ENCODE peak calls at places on chromosomes 5 and 9, in eight cellular contexts. B is T follicular helper cell, K is endothelial cell, J is NCI-H2081, Q is T-helper 2 cell, S is upper lobe of right lung, V is astrocyte of the spinal cord, W is cardiac septum. Y is an unnamed sample.

GRCh38 chr5:153863941-153864340 is 174.8 kb downstream of the FAM114A2 start:
- DNase-seq in K (no peak), Q (no peak), S (no peak), W (no peak), B (no peak), V (no peak), J (no peak), Y (no peak)

GRCh38 chr5:119943148-119943547 is 313.8 kb downstream of the FAM170A start:
- DNase-seq in K (no peak), V (peak; percentile 31), S (no peak), Q (no peak), W (no peak), J (no peak), B (no peak), Y (no peak)

GRCh38 chr9:127424669-127424986 is 446 bp downstream of the ZNF79 start:
- DNase-seq in B (peak; percentile 14), W (no peak), V (no peak), K (no peak), J (no peak), S (no peak), Q (no peak), Y (no peak)

GRCh38 chr9:2085719-2086515 is 70.8 kb downstream of the SMARCA2 start:
- DNase-seq in K (no peak), B (no peak), W (no peak), Q (no peak), S (no peak), J (no peak), V (peak; percentile 51), Y (no peak)

GRCh38 chr5:88675758-88676636 is 207.0 kb downstream of the MEF2C start:
- DNase-seq in V (peak; percentile 96), B (no peak), W (no peak), Q (peak; percentile 15), K (peak; percentile 47), S (peak; percentile 66), J (no peak), Y (no peak)

GRCh38 chr9:91948423-91949292 is 1.4 kb downstream of the ROR2 start:
- DNase-seq in V (no peak), S (peak; percentile 76), J (peak; percentile 34), W (peak; percentile 73), Q (no peak), B (no peak), K (peak; percentile 61), Y (peak; percentile 77)

GRCh38 chr9:15136646-15137045 is 170.4 kb downstream of the TTC39B start:
- DNase-seq in B (no peak), V (no peak), Q (no peak), S (no peak), K (no peak), W (no peak), J (no peak), Y (no peak)

GRCh38 chr9:126709241-126709640 is 95.5 kb downstream of the LMX1B start:
- DNase-seq in V (no peak), S (no peak), Q (no peak), B (no peak), W (no peak), K (no peak), J (no peak), Y (no peak)

GRCh38 chr5:102796014-102796413 is 40.9 kb downstream of the PAM start:
- DNase-seq in J (peak; percentile 37), Q (no peak), V (no peak), K (no peak), S (no peak), W (no peak), B (no peak), Y (no peak)

GRCh38 chr5:10288600-10289213 is 19.0 kb downstream of the CMBL start:
- DNase-seq in J (peak; percentile 100), S (peak; percentile 92), W (peak; percentile 78), V (no peak), Q (peak; percentile 7), K (no peak), B (no peak), Y (peak; percentile 76)

GRCh38 chr9:130323051-130323757 is 57.6 kb downstream of the HMCN2 start:
- DNase-seq in K (no peak), W (no peak), Q (no peak), V (no peak), J (no peak), B (no peak), S (no peak), Y (no peak)

GRCh38 chr5:153496835-153497234 is 6.4 kb downstream of the GRIA1 start:
- DNase-seq in S (no peak), B (no peak), Q (no peak), V (peak; percentile 62), J (peak; percentile 15), W (no peak), K (peak; percentile 34), Y (no peak)

GRCh38 chr5:44860267-44860666 is 51.5 kb downstream of the MRPS30 start:
- DNase-seq in W (no peak), J (no peak), Q (no peak), B (no peak), S (no peak), K (no peak), V (no peak), Y (no peak)

GRCh38 chr5:14464661-14465060 is 116.9 kb upstream of the OTULINL start:
- DNase-seq in W (no peak), B (no peak), K (no peak), S (no peak), J (peak; percentile 87), V (no peak), Q (no peak), Y (no peak)

GRCh38 chr9:91898451-91899433 is 51.3 kb downstream of the ROR2 start:
- DNase-seq in J (peak; percentile 51), S (no peak), W (peak; percentile 72), Q (no peak), V (peak; percentile 64), K (peak; percentile 58), B (no peak), Y (peak; percentile 68)

GRCh38 chr5:57784106-57784505 is 301.5 kb upstream of the ACTBL2 start:
- DNase-seq in J (no peak), S (no peak), K (no peak), B (no peak), Q (no peak), V (no peak), W (no peak), Y (no peak)

GRCh38 chr5:79020861-79021561 is 35.9 kb upstream of the ARSB start:
- DNase-seq in B (peak; percentile 16), K (peak; percentile 64), V (peak; percentile 84), S (peak; percentile 67), J (peak; percentile 32), W (no peak), Q (no peak), Y (peak; percentile 68)

GRCh38 chr5:35061216-35061615 is 13.5 kb upstream of the AGXT2 start:
- DNase-seq in Q (no peak), W (no peak), S (no peak), V (no peak), B (no peak), K (no peak), J (no peak), Y (no peak)

GRCh38 chr5:137730331-137730730 is 5.6 kb downstream of the KLHL3 start:
- DNase-seq in V (peak; percentile 26), W (no peak), K (no peak), J (no peak), B (no peak), Q (no peak), S (no peak), Y (no peak)

GRCh38 chr9:89465726-89466308 is 32.1 kb downstream of the SEMA4D start:
- DNase-seq in W (no peak), S (no peak), J (no peak), K (no peak), V (no peak), Q (no peak), B (no peak), Y (no peak)

GRCh38 chr9:78601957-78602565 is 305.1 kb downstream of the PSAT1 start:
- DNase-seq in W (no peak), B (no peak), K (peak; percentile 55), V (peak; percentile 60), S (no peak), Q (no peak), J (peak; percentile 43), Y (peak; percentile 50)

GRCh38 chr5:64514620-64515019 is 8.8 kb downstream of the RGS7BP start:
- DNase-seq in J (no peak), K (no peak), Q (no peak), B (no peak), W (no peak), V (no peak), S (no peak), Y (no peak)

GRCh38 chr5:31225118-31225517 is 31.6 kb downstream of the CDH6 start:
- DNase-seq in S (no peak), J (no peak), K (no peak), W (no peak), Q (no peak), B (no peak), V (peak; percentile 93), Y (no peak)

GRCh38 chr5:103505581-103506305 is 56.8 kb downstream of the NUDT12 start:
- DNase-seq in B (no peak), K (no peak), Q (no peak), S (no peak), J (no peak), W (no peak), V (peak; percentile 65), Y (no peak)

GRCh38 chr5:75525344-75525743 is 13.7 kb downstream of the POLK start:
- DNase-seq in S (no peak), J (no peak), B (no peak), W (no peak), V (no peak), K (no peak), Q (no peak), Y (no peak)

GRCh38 chr9:69385474-69386091 is 60.6 kb downstream of the ENTREP1 start:
- DNase-seq in B (no peak), Q (no peak), K (no peak), W (no peak), S (no peak), J (peak; percentile 40), V (no peak), Y (no peak)

GRCh38 chr9:87267701-87268100 is 230.0 kb upstream of the DAPK1 start:
- DNase-seq in Q (no peak), S (no peak), V (no peak), W (no peak), B (no peak), J (no peak), K (no peak), Y (no peak)

GRCh38 chr9:113705938-113706519 is 170.1 kb upstream of the ZNF618 start:
- DNase-seq in K (no peak), Q (no peak), B (no peak), W (peak; percentile 24), J (no peak), V (no peak), S (no peak), Y (no peak)

GRCh38 chr9:91992636-91993035 is 42.6 kb upstream of the ROR2 start:
- DNase-seq in W (no peak), Q (no peak), K (no peak), J (no peak), S (no peak), B (no peak), V (peak; percentile 22), Y (no peak)

GRCh38 chr9:6628714-6629113 is 16.8 kb downstream of the GLDC start:
- DNase-seq in W (no peak), K (no peak), J (no peak), S (no peak), V (no peak), B (no peak), Q (no peak), Y (no peak)